ENCODE peak calls at places on chromosomes 4 and X, in five cellular contexts. One of them, this sample, is unnamed.
A peak's percentile ranks its signal among the peaks of the same experiment; 100 is the strongest.

GRCh38 chr4:150265806-150266205 is 187.6 kb downstream of the DCLK2 start:
- DNase-seq in Right ventricle myocardium inferior: no peak
- DNase-seq in PC-3: no peak
- DNase-seq in ureter: no peak
- DNase-seq in stromal cell of bone marrow: no peak
- DNase-seq in this sample: no peak

GRCh38 chr4:112946127-112946526 is 103.3 kb upstream of the ANK2 start:
- DNase-seq in Right ventricle myocardium inferior: no peak
- DNase-seq in PC-3: no peak
- DNase-seq in ureter: no peak
- DNase-seq in stromal cell of bone marrow: no peak
- DNase-seq in this sample: no peak

GRCh38 chr4:71494539-71494938 is 155.7 kb downstream of the SLC4A4 start:
- DNase-seq in Right ventricle myocardium inferior: no peak
- DNase-seq in PC-3: peak; percentile 25
- DNase-seq in ureter: no peak
- DNase-seq in stromal cell of bone marrow: no peak
- DNase-seq in this sample: no peak

GRCh38 chrX:13937370-13938052 is 92.2 kb downstream of the GEMIN8 start:
- DNase-seq in Right ventricle myocardium inferior: no peak
- DNase-seq in PC-3: no peak
- DNase-seq in ureter: no peak
- DNase-seq in stromal cell of bone marrow: peak; percentile 6
- DNase-seq in this sample: no peak

GRCh38 chrX:136767104-136767941 is 13.4 kb downstream of the ARHGEF6 start:
- DNase-seq in Right ventricle myocardium inferior: peak; percentile 87
- DNase-seq in PC-3: peak; percentile 59
- DNase-seq in ureter: peak; percentile 61
- DNase-seq in stromal cell of bone marrow: no peak
- DNase-seq in this sample: peak; percentile 66

GRCh38 chrX:20197641-20198210 is 56.1 kb upstream of the EIF1AX start:
- DNase-seq in Right ventricle myocardium inferior: no peak
- DNase-seq in PC-3: no peak
- DNase-seq in ureter: no peak
- DNase-seq in stromal cell of bone marrow: no peak
- DNase-seq in this sample: peak; percentile 8

GRCh38 chrX:39487166-39488006 is 610.4 kb downstream of the BCOR start:
- DNase-seq in Right ventricle myocardium inferior: no peak
- DNase-seq in PC-3: no peak
- DNase-seq in ureter: no peak
- DNase-seq in stromal cell of bone marrow: no peak
- DNase-seq in this sample: no peak

GRCh38 chr4:26326791-26327190 is 6.0 kb downstream of the RBPJ start:
- DNase-seq in Right ventricle myocardium inferior: no peak
- DNase-seq in PC-3: peak; percentile 71
- DNase-seq in ureter: no peak
- DNase-seq in stromal cell of bone marrow: peak; percentile 78
- DNase-seq in this sample: no peak

GRCh38 chr4:38665846-38666490 is 2.0 kb downstream of the KLF3 start:
- DNase-seq in Right ventricle myocardium inferior: no peak
- DNase-seq in PC-3: peak; percentile 1
- DNase-seq in ureter: no peak
- DNase-seq in stromal cell of bone marrow: no peak
- DNase-seq in this sample: no peak